ENCODE peak calls at places on chromosomes 11 and 22, in four cellular contexts. I is HEK293T, N is K562, Z is HepG2. T is an unnamed sample.
A peak's percentile ranks its signal among the peaks of the same experiment; 100 is the strongest.

GRCh38 chr22:46854125-46854870 is 91.8 kb downstream of the TBC1D22A start:
- DNase-seq in Z (no peak), N (peak; percentile 35), I (no peak), T (no peak)

GRCh38 chr11:11620251-11620965 is 1.4 kb downstream of the GALNT18 start:
- DNase-seq in N (no peak), I (peak; percentile 48), Z (no peak), T (peak; percentile 57)

GRCh38 chr11:67504023-67504949 is 877 bp downstream of the PITPNM1 start:
- DNase-seq in Z (no peak), I (peak; percentile 58), N (peak; percentile 83), T (no peak)

GRCh38 chr22:47042861-47043496 is 280.5 kb downstream of the TBC1D22A start:
- DNase-seq in Z (no peak), I (no peak), N (no peak), T (no peak)

GRCh38 chr22:39707816-39708215 is 137.3 kb downstream of the CACNA1I start:
- DNase-seq in I (no peak), Z (no peak), N (no peak), T (no peak)

GRCh38 chr11:47403135-47403534 is 5.3 kb upstream of the SLC39A13 start:
- DNase-seq in N (no peak), Z (no peak), I (no peak), T (no peak)

GRCh38 chr22:43273902-43274484 is 69.2 kb downstream of the SCUBE1 start:
- DNase-seq in I (peak; percentile 78), N (peak; percentile 63), Z (peak; percentile 47), T (peak; percentile 70)

GRCh38 chr11:9095421-9095820 is 4.0 kb upstream of the SCUBE2 start:
- DNase-seq in N (no peak), Z (no peak), I (no peak), T (peak; percentile 59)

GRCh38 chr11:131854391-131854790 is 484.0 kb downstream of the NTM start:
- DNase-seq in I (no peak), N (no peak), Z (no peak), T (no peak)

GRCh38 chr11:131855320-131855719 is 484.9 kb downstream of the NTM start:
- DNase-seq in Z (no peak), I (no peak), N (no peak), T (no peak)

GRCh38 chr11:131864205-131864604 is 493.8 kb downstream of the NTM start:
- DNase-seq in N (no peak), Z (no peak), I (no peak), T (no peak)

GRCh38 chr11:131858495-131858894 is 488.1 kb downstream of the NTM start:
- DNase-seq in I (no peak), N (no peak), Z (no peak), T (no peak)

GRCh38 chr11:131859811-131860210 is 489.4 kb downstream of the NTM start:
- DNase-seq in I (no peak), N (no peak), Z (no peak), T (no peak)
- TF ChIP-seq ELF4 in I (no peak), N (no peak), Z (no peak), T (no peak)

GRCh38 chr22:49739138-49739537 is 88.5 kb downstream of the BRD1 start:
- DNase-seq in I (no peak), Z (no peak), N (no peak), T (no peak)

GRCh38 chr22:49737101-49737551 is 90.5 kb downstream of the BRD1 start:
- DNase-seq in I (no peak), Z (no peak), N (no peak), T (no peak)

GRCh38 chr22:49738006-49738405 is 89.7 kb downstream of the BRD1 start:
- DNase-seq in N (no peak), Z (no peak), I (no peak), T (no peak)

GRCh38 chr22:49738566-49738965 is 89.1 kb downstream of the BRD1 start:
- DNase-seq in N (no peak), I (no peak), Z (no peak), T (no peak)

DNA sequence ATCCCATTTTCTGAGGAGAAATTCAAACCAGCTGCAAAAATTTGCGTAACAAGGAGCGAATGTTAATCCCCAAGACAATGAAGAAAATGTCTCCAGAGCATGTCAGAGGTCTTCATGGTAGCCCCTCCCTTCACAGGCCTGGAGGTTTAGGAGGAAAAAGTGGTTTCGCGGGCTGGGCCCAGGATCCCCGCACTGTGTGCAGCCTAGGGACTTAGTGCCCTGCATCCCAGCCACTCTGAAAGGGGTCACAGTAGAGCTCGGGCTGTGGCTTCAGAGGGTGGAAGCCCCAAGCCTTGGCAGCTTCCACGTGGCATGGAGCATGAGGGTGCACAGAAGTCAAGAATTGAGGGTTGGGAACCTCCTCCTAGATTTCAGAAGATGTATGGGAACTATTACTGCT is 87.4 kb downstream of the BRD1 start:
- DNase-seq in N (no peak), I (no peak), Z (no peak), T (no peak)
- TF ChIP-seq ELF4 in N (no peak), I (no peak), Z (no peak), T (no peak)

GRCh38 chr11:131663403-131664200 is 293.2 kb downstream of the NTM start:
- DNase-seq in I (no peak), Z (no peak), N (no peak), T (no peak)
- TF ChIP-seq ELF4 in I (no peak), Z (no peak), N (no peak), T (no peak)

DNA sequence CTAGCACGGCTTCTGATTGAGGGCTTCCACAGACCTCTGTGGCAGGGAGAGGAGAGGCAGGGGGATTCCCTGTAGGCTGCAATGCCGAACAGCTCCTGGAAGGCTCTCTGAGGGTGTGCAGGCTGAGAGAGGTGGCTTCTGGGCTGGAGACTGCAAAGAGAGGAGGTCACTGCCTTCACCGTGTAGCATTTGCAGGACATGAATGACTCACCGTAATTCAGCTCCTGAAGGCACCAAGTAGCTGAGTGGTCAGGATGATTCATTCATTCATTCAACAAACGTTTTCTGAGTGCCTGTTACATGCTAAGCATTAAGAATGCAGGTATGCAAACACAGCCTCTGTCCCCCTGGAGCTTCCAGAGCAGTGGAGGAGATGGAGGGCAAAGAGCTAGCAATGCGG is 18.0 kb upstream of the EIF3D start:
- DNase-seq in N (no peak), I (no peak), Z (peak; percentile 9), T (no peak)
- TF ChIP-seq ELF4 in N (no peak), I (no peak), Z (no peak), T (no peak)

DNA sequence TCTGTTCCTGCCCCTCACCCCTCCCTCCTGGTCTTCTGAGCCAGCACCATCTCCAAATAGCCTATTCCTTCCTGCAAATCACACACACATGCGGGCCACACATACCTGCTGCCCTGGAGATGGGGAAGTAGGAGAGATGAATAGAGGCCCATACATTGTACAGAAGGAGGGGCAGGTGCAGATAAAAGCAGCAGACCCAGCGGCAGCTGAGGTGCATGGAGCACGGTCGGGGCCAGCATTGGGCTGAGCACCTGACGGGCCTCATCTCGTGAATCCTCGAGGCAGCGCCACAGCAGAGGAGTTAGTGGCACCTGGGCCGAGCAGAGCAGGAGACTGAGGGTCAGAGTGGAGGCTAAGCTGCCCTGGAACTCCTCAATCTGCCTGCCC is 941.8 kb downstream of the BRD1 start:
- DNase-seq in I (no peak), Z (no peak), N (no peak), T (no peak)
- TF ChIP-seq ELF4 in I (no peak), Z (no peak), N (no peak), T (no peak)

GRCh38 chr11:60367009-60367408 is 11.3 kb upstream of the MS4A7 start:
- DNase-seq in N (no peak), I (no peak), Z (no peak), T (no peak)
- TF ChIP-seq ELF4 in N (no peak), I (no peak), Z (no peak), T (no peak)

T was measured in WTC11.